ENCODE peak calls at places on chromosome 2, in seven cellular contexts. Y is cardiac muscle cell; E is aorta; L is AG04450; A is psoas muscle; X is naive thymus-derived CD4-positive, alpha-beta T cell; H is right cardiac atrium. F is an unnamed sample. For H3K9me3, the result is how much of the 10 kb centered on the place peaks cover.

GRCh38 chr2:135245055-135245454 is 193.0 kb downstream of the RAB3GAP1 start:
- DNase-seq in Y (peak), E (no peak), L (no peak), A (no peak), X (no peak), H (no peak), F (no peak)

GRCh38 chr2:65436169-65436824 is 3.9 kb upstream of the SPRED2 start:
- DNase-seq in Y (peak), E (peak), L (peak), A (peak), X (no peak), H (peak), F (peak)

GRCh38 chr2:153059338-153060052 is 341.1 kb downstream of the ARL6IP6 start:
- DNase-seq in Y (no peak), E (no peak), L (no peak), A (no peak), X (no peak), H (no peak), F (peak)

GRCh38 chr2:25651066-25651465 is 22.3 kb downstream of the DTNB start:
- DNase-seq in Y (peak), E (no peak), L (no peak), A (no peak), X (no peak), H (no peak), F (no peak)

GRCh38 chr2:76749858-76750257 is 772.3 kb downstream of the LRRTM4 start:
- DNase-seq in Y (no peak), E (no peak), L (no peak), A (no peak), X (no peak), H (no peak), F (no peak)

GRCh38 chr2:239139101-239139500 is 261.7 kb downstream of the HDAC4 start:
- DNase-seq in Y (no peak), E (no peak), L (no peak), A (no peak), X (no peak), H (peak), F (no peak)

GRCh38 chr2:144704696-144705095 is 184.8 kb upstream of the ZEB2 start:
- DNase-seq in Y (no peak), E (no peak), L (no peak), A (no peak), X (no peak), H (no peak), F (no peak)

GRCh38 chr2:10080536-10081304 is 509 bp upstream of the CYS1 start:
- DNase-seq in Y (no peak), E (no peak), L (no peak), A (peak), X (peak), H (peak), F (peak)

GRCh38 chr2:231335591-231335990 is 59.9 kb upstream of the B3GNT7 start:
- DNase-seq in Y (no peak), E (no peak), L (no peak), A (no peak), X (no peak), H (no peak), F (no peak)

GRCh38 chr2:200446612-200447011 is 63.3 kb downstream of the KCTD18 start:
- DNase-seq in Y (no peak), E (no peak), L (no peak), A (no peak), X (no peak), H (no peak), F (no peak)

GRCh38 chr2:61538920-61539559 is 884 bp upstream of the XPO1 start:
- DNase-seq in Y (peak), E (no peak), L (no peak), A (no peak), X (peak), H (peak), F (peak)

GRCh38 chr2:222380456-222380855 is 43.9 kb upstream of the SGPP2 start:
- DNase-seq in Y (no peak), E (no peak), L (no peak), A (no peak), X (no peak), H (no peak), F (no peak)

GRCh38 chr2:26299488-26300092 is 46.4 kb upstream of the SELENOI start:
- DNase-seq in Y (peak), E (no peak), L (no peak), A (no peak), X (peak), H (no peak), F (peak)

GRCh38 chr2:196566969-196567666 is 72.4 kb upstream of the CCDC150 start:
- DNase-seq in Y (no peak), E (no peak), L (no peak), A (no peak), X (no peak), H (no peak), F (no peak)

GRCh38 chr2:173264152-173264551 is 90.5 kb upstream of the CDCA7 start:
- DNase-seq in Y (no peak), E (no peak), L (no peak), A (no peak), X (no peak), H (no peak), F (no peak)

GRCh38 chr2:63051795-63052333 is 1.2 kb downstream of the OTX1 start:
- DNase-seq in Y (no peak), E (no peak), L (no peak), A (no peak), X (no peak), H (no peak), F (no peak)

GRCh38 chr2:224563537-224563936 is 21.6 kb downstream of the CUL3 start:
- DNase-seq in Y (peak), E (no peak), L (no peak), A (no peak), X (no peak), H (no peak), F (no peak)

GRCh38 chr2:146642066-146642465 is 1202.8 kb upstream of the ACVR2A start:
- DNase-seq in Y (no peak), E (no peak), L (no peak), A (no peak), X (no peak), H (peak), F (no peak)

GRCh38 chr2:239890347-239890746 is 134.8 kb downstream of the NDUFA10 start:
- DNase-seq in Y (peak), E (peak), L (no peak), A (no peak), X (no peak), H (no peak), F (no peak)

GRCh38 chr2:28583899-28584553 is 88.2 kb downstream of the PLB1 start:
- DNase-seq in Y (peak), E (peak), L (peak), A (peak), X (no peak), H (peak), F (no peak)

GRCh38 chr2:54657664-54658083 is 65.8 kb upstream of the EML6 start:
- DNase-seq in Y (peak), E (peak), L (no peak), A (peak), X (peak), H (peak), F (peak)

GRCh38 chr2:128641421-128642095 is 322.9 kb upstream of the HS6ST1 start:
- DNase-seq in Y (no peak), E (peak), L (no peak), A (no peak), X (no peak), H (no peak), F (no peak)

GRCh38 chr2:73823916-73824523 is 4.7 kb upstream of the STAMBP start:
- DNase-seq in Y (peak), E (no peak), L (peak), A (no peak), X (peak), H (no peak), F (peak)

GRCh38 chr2:235573331-235574221 is 79.7 kb downstream of the AGAP1 start:
- DNase-seq in Y (no peak), E (peak), L (no peak), A (no peak), X (no peak), H (peak), F (no peak)

GRCh38 chr2:85905187-85905666 is 16.4 kb upstream of the ST3GAL5 start:
- DNase-seq in Y (peak), E (no peak), L (no peak), A (no peak), X (no peak), H (no peak), F (no peak)

GRCh38 chr2:17754773-17755425 is 961 bp downstream of the GEN1 start:
- DNase-seq in Y (peak), E (no peak), L (no peak), A (no peak), X (no peak), H (no peak), F (no peak)

GRCh38 chr2:120176526-120176925 is 46.7 kb downstream of the TMEM185B start:
- DNase-seq in Y (no peak), E (no peak), L (no peak), A (no peak), X (no peak), H (no peak), F (no peak)

GRCh38 chr2:120177973-120178372 is 45.2 kb downstream of the TMEM185B start:
- DNase-seq in Y (no peak), E (no peak), L (no peak), A (no peak), X (peak), H (no peak), F (no peak)

GRCh38 chr2:120177011-120177621 is 46.1 kb downstream of the TMEM185B start:
- DNase-seq in Y (no peak), E (peak), L (no peak), A (peak), X (peak), H (peak), F (peak)

GRCh38 chr2:120180066-120180465 is 43.1 kb downstream of the TMEM185B start:
- DNase-seq in Y (no peak), E (no peak), L (no peak), A (no peak), X (no peak), H (no peak), F (no peak)

GRCh38 chr2:120182019-120182560 is 41.1 kb downstream of the TMEM185B start:
- DNase-seq in Y (no peak), E (no peak), L (no peak), A (no peak), X (peak), H (no peak), F (no peak)
- H3K4me3 ChIP-seq in Y (no peak), E (no peak), L (no peak), A (no peak), X (no peak), H (no peak), F (no peak)

DNA sequence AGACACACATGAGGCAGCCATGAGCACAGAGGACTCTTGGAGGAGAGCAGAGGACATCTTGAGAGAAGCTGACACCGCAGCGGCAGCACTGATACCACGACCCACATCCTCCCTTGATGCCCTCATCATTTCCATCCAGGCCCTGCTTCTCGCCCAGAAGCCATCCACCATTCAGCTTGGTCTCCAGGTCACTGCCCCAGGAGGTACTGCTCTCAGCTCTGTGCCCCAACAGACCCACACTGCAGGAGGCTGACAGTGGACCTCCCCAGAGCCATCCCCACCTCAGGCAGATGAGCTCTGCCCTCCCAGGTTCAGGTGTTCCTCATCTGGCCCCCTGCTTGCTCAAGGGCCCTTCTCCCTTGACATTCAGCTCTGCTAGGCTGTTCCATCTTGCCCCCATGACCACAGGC is 74.9 kb downstream of the ACKR3 start:
- DNase-seq in Y (no peak), E (no peak), L (no peak), A (no peak), X (no peak), H (peak), F (no peak)
- H3K9me3 ChIP-seq in Y (under half), E (under half), L (under half), A (under half), X (under half), H (under half), F (under half)

DNA sequence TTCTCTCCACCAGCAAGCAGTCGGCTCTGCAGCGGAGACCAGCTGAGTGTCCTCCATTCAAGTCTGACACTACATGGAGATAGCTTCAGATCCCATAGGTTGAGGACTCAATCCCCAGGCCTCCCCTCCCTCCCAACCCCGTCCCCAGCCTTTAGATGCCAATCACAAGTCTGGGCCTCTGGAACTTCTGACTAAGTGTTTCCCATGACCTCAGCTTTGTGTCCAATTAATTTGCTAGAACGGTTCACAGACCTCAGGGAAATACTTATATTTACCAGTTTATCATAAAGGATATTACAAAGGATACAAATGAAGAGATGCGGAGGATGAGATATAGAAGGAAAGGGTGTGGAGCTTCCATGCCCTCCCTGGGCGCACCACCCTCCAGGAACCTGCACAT is 77.4 kb downstream of the MERTK start:
- DNase-seq in Y (no peak), E (no peak), L (no peak), A (no peak), X (no peak), H (no peak), F (no peak)
- H3K4me3 ChIP-seq in Y (no peak), E (no peak), L (no peak), A (no peak), X (no peak), H (no peak), F (no peak)

GRCh38 chr2:178211460-178211859 is 17.1 kb downstream of the OSBPL6 start:
- DNase-seq in Y (no peak), E (no peak), L (no peak), A (no peak), X (no peak), H (no peak), F (peak)

GRCh38 chr2:178208817-178209216 is 14.5 kb downstream of the OSBPL6 start:
- DNase-seq in Y (peak), E (no peak), L (no peak), A (no peak), X (no peak), H (no peak), F (no peak)

GRCh38 chr2:178205853-178206516 is 11.7 kb downstream of the OSBPL6 start:
- DNase-seq in Y (peak), E (no peak), L (no peak), A (no peak), X (no peak), H (no peak), F (no peak)

GRCh38 chr2:178208336-178208735 is 14.0 kb downstream of the OSBPL6 start:
- DNase-seq in Y (no peak), E (no peak), L (no peak), A (no peak), X (no peak), H (no peak), F (no peak)

GRCh38 chr2:178211943-178212342 is 17.6 kb downstream of the OSBPL6 start:
- DNase-seq in Y (no peak), E (no peak), L (no peak), A (no peak), X (no peak), H (no peak), F (peak)
- H3K9me3 ChIP-seq in Y (under half), E (under half), L (under half), A (under half), X (under half), H (under half), F (under half)

GRCh38 chr2:672606-672905 is 4.7 kb downstream of the TMEM18 start:
- DNase-seq in Y (no peak), E (no peak), L (no peak), A (peak), X (no peak), H (no peak), F (no peak)
- H3K4me3 ChIP-seq in Y (no peak), E (no peak), L (no peak), A (no peak), X (no peak), H (no peak), F (no peak)

GRCh38 chr2:123532126-123532525 is 493.0 kb upstream of the CNTNAP5 start:
- DNase-seq in Y (no peak), E (no peak), L (no peak), A (no peak), X (no peak), H (no peak), F (no peak)
- H3K9me3 ChIP-seq in Y (under half), E (under half), L (under half), A (under half), X (under half), H (under half), F (under half)

GRCh38 chr2:101354910-101355309 is 32.4 kb downstream of the CREG2 start:
- DNase-seq in Y (no peak), E (no peak), L (no peak), A (no peak), X (no peak), H (no peak), F (no peak)
- H3K4me3 ChIP-seq in Y (no peak), E (no peak), L (no peak), A (no peak), X (no peak), H (no peak), F (no peak)

DNA sequence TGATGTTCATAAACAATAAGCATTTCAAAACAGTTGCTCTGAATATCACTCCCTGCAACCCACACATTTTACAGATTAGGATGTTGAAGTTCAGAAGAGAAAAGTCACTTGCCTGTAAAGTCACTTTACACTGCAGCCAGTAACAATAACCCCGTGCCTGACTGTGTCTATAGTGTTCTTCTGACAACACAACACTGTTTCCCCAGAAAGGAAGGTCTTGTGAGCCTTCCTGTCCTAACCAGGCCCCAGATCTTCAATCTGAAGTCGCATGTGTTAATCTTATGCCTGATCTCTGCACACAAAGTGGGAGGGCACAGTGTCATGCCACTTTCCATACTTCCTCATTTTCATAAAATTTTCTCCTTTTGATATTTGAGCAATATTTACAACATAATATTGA is 120.2 kb downstream of the FEZ2 start:
- DNase-seq in Y (no peak), E (no peak), L (no peak), A (no peak), X (no peak), H (no peak), F (no peak)
- H3K9me3 ChIP-seq in Y (under half), E (under half), L (under half), A (under half), X (under half), H (under half), F (under half)

GRCh38 chr2:170162261-170162612 is 15.7 kb upstream of the MYO3B start:
- DNase-seq in Y (no peak), E (no peak), L (no peak), A (no peak), X (no peak), H (no peak), F (no peak)
- H3K4me3 ChIP-seq in Y (no peak), E (no peak), L (no peak), A (no peak), X (no peak), H (no peak), F (no peak)

F was measured in HAP-1.